ENCODE peak calls at places on chromosomes 7 and 10, in five cellular contexts. F is PC-3, Y is GM23248, J is SK-N-SH, K is neural progenitor cell. X is an unnamed sample.

GRCh38 chr7:92598310-92598981 is 8.3 kb upstream of the FAM133B start:
- DNase-seq in J (no peak), K (no peak), F (no peak), Y (no peak), X (no peak)

GRCh38 chr7:901388-902154 is 25.2 kb downstream of the GET4 start:
- DNase-seq in K (peak), J (peak), Y (peak), F (peak), X (peak)

GRCh38 chr7:39321909-39322498 is 244.2 kb upstream of the YAE1 start:
- DNase-seq in F (no peak), Y (no peak), J (no peak), K (no peak), X (no peak)

GRCh38 chr10:84825330-84825729 is 496.9 kb downstream of the CCSER2 start:
- DNase-seq in Y (peak), J (peak), K (no peak), F (no peak), X (peak)

GRCh38 chr7:35727571-35727970 is 32.6 kb upstream of the HERPUD2 start:
- DNase-seq in J (no peak), K (no peak), F (no peak), Y (peak), X (no peak)

GRCh38 chr7:149287622-149288021 is 25.6 kb downstream of the ZNF783 start:
- DNase-seq in K (no peak), J (no peak), Y (no peak), F (no peak), X (no peak)

GRCh38 chr10:121516483-121516882 is 81.8 kb downstream of the FGFR2 start:
- DNase-seq in K (no peak), J (no peak), Y (no peak), F (no peak), X (no peak)

GRCh38 chr10:66780796-66781195 is 145.0 kb upstream of the LRRTM3 start:
- DNase-seq in Y (no peak), J (no peak), F (no peak), K (no peak), X (no peak)

GRCh38 chr7:49773082-49773938 is at the start of gene VWC2:
- DNase-seq in K (peak), Y (peak), F (no peak), J (peak), X (peak)

GRCh38 chr10:3972460-3973366 is 187.7 kb upstream of the KLF6 start:
- DNase-seq in K (peak), Y (peak), F (no peak), J (no peak), X (no peak)

GRCh38 chr7:46776790-46777189 is 805.1 kb downstream of the TNS3 start:
- DNase-seq in F (peak), J (no peak), K (no peak), Y (peak), X (no peak)

GRCh38 chr7:130008941-130009847 is 42.0 kb downstream of the ZC3HC1 start:
- DNase-seq in J (no peak), K (no peak), F (peak), Y (peak), X (peak)

GRCh38 chr7:135940077-135941075 is 36.8 kb downstream of the MTPN start:
- DNase-seq in J (no peak), K (no peak), F (no peak), Y (no peak), X (no peak)

GRCh38 chr10:77501152-77501845 is 136.3 kb downstream of the KCNMA1 start:
- DNase-seq in J (no peak), F (peak), Y (peak), K (no peak), X (peak)

GRCh38 chr10:75919913-75920312 is 488.5 kb downstream of the LRMDA start:
- DNase-seq in J (no peak), F (no peak), K (no peak), Y (no peak), X (no peak)

GRCh38 chr7:108630002-108630401 is 60.3 kb downstream of the DNAJB9 start:
- DNase-seq in Y (no peak), F (no peak), K (no peak), J (peak), X (peak)

GRCh38 chr7:92731327-92732063 is 104.9 kb downstream of the CDK6 start:
- DNase-seq in Y (peak), J (no peak), K (no peak), F (peak), X (no peak)

GRCh38 chr10:98150544-98150943 is 16.1 kb downstream of the R3HCC1L start:
- DNase-seq in J (no peak), Y (no peak), F (no peak), K (no peak), X (no peak)

GRCh38 chr7:92729751-92730150 is 106.6 kb downstream of the CDK6 start:
- DNase-seq in Y (no peak), K (no peak), F (no peak), J (no peak), X (no peak)

GRCh38 chr10:5094265-5095205 is at the start of gene AKR1C3:
- DNase-seq in K (no peak), Y (peak), J (peak), F (peak), X (peak)

GRCh38 chr7:128932862-128933821 is 4.6 kb upstream of the IRF5 start:
- DNase-seq in F (no peak), Y (no peak), K (no peak), J (no peak), X (no peak)

GRCh38 chr7:94580601-94581000 is 71.0 kb downstream of the CASD1 start:
- DNase-seq in K (no peak), J (no peak), Y (peak), F (peak), X (peak)

GRCh38 chr7:76089865-76090495 is 42.1 kb downstream of the MDH2 start:
- DNase-seq in Y (no peak), K (no peak), J (no peak), F (peak), X (no peak)

GRCh38 chr7:66899552-66900280 is 21.3 kb upstream of the TMEM248 start:
- DNase-seq in Y (no peak), J (no peak), K (no peak), F (no peak), X (no peak)

GRCh38 chr7:40303996-40304395 is 169.2 kb downstream of the SUGCT start:
- DNase-seq in Y (no peak), J (no peak), F (no peak), K (no peak), X (no peak)

GRCh38 chr7:75017832-75018231 is 53.3 kb downstream of the CASTOR2 start:
- DNase-seq in J (no peak), K (no peak), F (no peak), Y (no peak), X (no peak)

GRCh38 chr10:43209064-43209455 is 57.8 kb downstream of the RASGEF1A start:
- DNase-seq in K (no peak), Y (no peak), J (no peak), F (no peak), X (no peak)

GRCh38 chr10:68628576-68629127 is 68.5 kb downstream of the TET1 start:
- DNase-seq in K (no peak), J (no peak), Y (no peak), F (peak), X (no peak)

GRCh38 chr7:2616973-2617709 is 14.6 kb upstream of the TTYH3 start:
- DNase-seq in F (no peak), Y (no peak), K (peak), J (no peak), X (peak)

GRCh38 chr10:73906524-73907447 is 4.1 kb upstream of the PLAU start:
- DNase-seq in Y (peak), K (peak), F (peak), J (no peak), X (peak)

GRCh38 chr7:15626041-15626440 is 60.4 kb downstream of the MEOX2 start:
- DNase-seq in F (no peak), J (no peak), K (no peak), Y (no peak), X (no peak)
- TF ChIP-seq EZH2phosphoT487 in F (no peak), J (no peak), K (no peak), Y (no peak), X (no peak)

DNA sequence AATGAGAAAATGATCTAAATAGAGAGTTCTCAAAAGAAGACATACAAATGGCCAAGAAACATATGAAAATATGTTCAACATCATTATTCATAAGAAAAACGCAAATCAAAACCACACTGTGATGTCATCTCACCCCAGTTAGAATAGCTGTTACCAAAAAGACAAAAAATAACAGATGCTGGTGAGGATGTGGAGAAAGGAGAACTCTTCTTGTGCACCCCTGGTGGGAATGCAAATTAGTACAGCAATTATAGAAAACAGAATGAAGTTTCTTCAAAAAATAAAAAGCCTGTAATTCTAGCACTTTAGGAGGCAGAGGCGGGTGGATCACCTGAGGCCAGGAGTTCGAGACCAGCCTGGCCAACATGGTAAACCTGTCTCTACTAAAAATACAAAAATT is 199.3 kb downstream of the PARD3 start:
- DNase-seq in F (no peak), J (no peak), K (no peak), Y (no peak), X (no peak)
- TF ChIP-seq EZH2phosphoT487 in F (no peak), J (no peak), K (no peak), Y (no peak), X (no peak)

GRCh38 chr10:53090725-53091124 is 318.1 kb upstream of the MBL2 start:
- DNase-seq in F (no peak), J (no peak), K (no peak), Y (no peak), X (no peak)
- TF ChIP-seq EZH2phosphoT487 in F (no peak), J (no peak), K (no peak), Y (no peak), X (no peak)

GRCh38 chr10:80324891-80325364 is 31.6 kb downstream of the DYDC1 start:
- DNase-seq in K (no peak), Y (no peak), F (no peak), J (no peak), X (no peak)
- TF ChIP-seq EZH2phosphoT487 in K (no peak), Y (no peak), F (no peak), J (no peak), X (no peak)

DNA sequence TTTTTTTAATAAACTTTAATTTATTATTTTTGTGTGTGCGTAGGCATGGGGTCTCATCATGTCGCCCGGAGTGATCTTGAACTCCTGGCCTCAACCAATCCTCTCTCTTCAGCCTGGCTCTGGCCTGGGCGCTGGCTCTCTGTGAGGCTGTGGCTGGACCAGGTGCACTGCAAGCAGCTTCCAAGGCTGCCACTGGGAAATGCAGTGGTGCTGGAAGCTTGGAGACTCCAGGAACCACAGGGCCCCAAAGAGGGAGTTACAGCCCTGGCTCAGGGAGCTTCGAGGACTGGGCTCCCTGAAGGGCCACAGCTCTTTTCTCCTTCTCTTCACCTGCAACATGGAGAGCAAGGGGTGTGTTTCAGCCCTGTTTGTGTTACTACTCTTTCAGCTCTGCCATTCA is 36.7 kb upstream of the BNIP3 start:
- DNase-seq in F (no peak), J (no peak), K (no peak), Y (no peak), X (no peak)
- TF ChIP-seq EZH2phosphoT487 in F (no peak), J (no peak), K (no peak), Y (no peak), X (no peak)

X was measured in hepatocyte.